ENCODE peak calls at places on chromosomes 12 and 14, in seven cellular contexts. E is HepG2, J is A549, Q is HCT116, V is Panc1, L is SK-N-SH, N is HL-60. H is an unnamed sample.

GRCh38 chr14:21025374-21026151 is 702 bp upstream of the NDRG2 start:
- DNase-seq in J (no peak), L (peak; percentile 63), Q (no peak), V (no peak), N (no peak), E (no peak), H (peak; percentile 85)

GRCh38 chr12:102195826-102196225 is 1.8 kb downstream of the PMCH start:
- DNase-seq in N (no peak), L (no peak), V (no peak), E (no peak), J (no peak), Q (no peak), H (no peak)

GRCh38 chr12:112938751-112939150 is 477 bp downstream of the OAS3 start:
- DNase-seq in L (no peak), E (no peak), Q (no peak), J (peak; percentile 24), V (no peak), N (no peak), H (no peak)

GRCh38 chr12:109927622-109928021 is 27.5 kb downstream of the TCHP start:
- DNase-seq in L (peak; percentile 75), Q (peak; percentile 28), V (peak; percentile 17), J (peak; percentile 78), N (no peak), E (peak; percentile 44), H (peak; percentile 74)

GRCh38 chr14:89041245-89041585 is 216.8 kb downstream of the TTC8 start:
- DNase-seq in N (no peak), J (no peak), E (peak; percentile 93), Q (peak; percentile 27), V (no peak), L (peak; percentile 69), H (no peak)

GRCh38 chr12:51441583-51441982 is 17.0 kb downstream of the SLC4A8 start:
- DNase-seq in J (no peak), L (no peak), Q (no peak), N (no peak), E (no peak), V (no peak), H (no peak)

GRCh38 chr12:2752676-2753371 is 41.9 kb upstream of the FKBP4 start:
- DNase-seq in N (peak; percentile 47), J (peak; percentile 25), Q (peak; percentile 16), L (peak; percentile 76), E (peak; percentile 44), V (no peak), H (peak; percentile 93)

GRCh38 chr14:94136575-94137331 is 7.3 kb upstream of the IFI27L2 start:
- DNase-seq in Q (peak; percentile 78), E (peak; percentile 80), N (peak; percentile 62), J (peak; percentile 74), V (no peak), L (peak; percentile 81), H (peak; percentile 94)

GRCh38 chr14:95046711-95047681 is 110.3 kb downstream of the DICER1 start:
- DNase-seq in J (no peak), N (no peak), L (no peak), Q (no peak), E (no peak), V (no peak), H (no peak)

GRCh38 chr12:12551115-12551514 is 11.5 kb downstream of the DUSP16 start:
- DNase-seq in E (no peak), J (no peak), Q (no peak), V (no peak), L (no peak), N (no peak), H (no peak)

GRCh38 chr14:50795909-50796308 is 35.1 kb downstream of the NIN start:
- DNase-seq in N (no peak), V (no peak), Q (no peak), J (no peak), E (no peak), L (no peak), H (no peak)

GRCh38 chr12:43241971-43242370 is 310.0 kb downstream of the ADAMTS20 start:
- DNase-seq in E (no peak), Q (no peak), V (no peak), J (no peak), N (no peak), L (no peak), H (no peak)

GRCh38 chr12:106840217-106840616 is 65.7 kb downstream of the RIC8B start:
- DNase-seq in Q (no peak), N (no peak), E (peak; percentile 65), V (no peak), J (peak; percentile 25), L (peak; percentile 7), H (peak; percentile 23)

GRCh38 chr14:94717808-94718207 is 52.1 kb downstream of the GSC start:
- DNase-seq in J (no peak), N (no peak), V (no peak), Q (no peak), E (no peak), L (no peak), H (no peak)

GRCh38 chr12:119659289-119659897 is 8.5 kb upstream of the PRKAB1 start:
- DNase-seq in L (peak; percentile 69), N (no peak), J (peak; percentile 52), Q (no peak), E (peak; percentile 46), V (no peak), H (peak; percentile 47)

GRCh38 chr12:90519285-90519684 is 435.7 kb downstream of the CCER1 start:
- DNase-seq in E (no peak), Q (no peak), J (no peak), N (no peak), V (no peak), L (no peak), H (no peak)

GRCh38 chr14:79491161-79491560 is 720.1 kb downstream of the DIO2 start:
- DNase-seq in E (no peak), L (no peak), J (no peak), V (no peak), Q (no peak), N (no peak), H (no peak)

GRCh38 chr14:81516941-81517797 is 16.5 kb downstream of the SEL1L start:
- DNase-seq in J (peak; percentile 7), V (no peak), N (no peak), Q (no peak), E (peak; percentile 83), L (no peak), H (peak; percentile 62)

GRCh38 chr14:24430682-24431568 is 1.2 kb downstream of the KHNYN start:
- DNase-seq in Q (no peak), E (no peak), J (no peak), V (no peak), L (no peak), N (no peak), H (peak; percentile 56)

GRCh38 chr12:118783703-118784102 is 197.6 kb upstream of the SRRM4 start:
- DNase-seq in N (no peak), E (no peak), J (no peak), Q (no peak), L (no peak), V (no peak), H (no peak)

GRCh38 chr12:55816876-55817351 is 610 bp downstream of the SARNP start:
- DNase-seq in N (no peak), J (peak; percentile 57), E (no peak), V (no peak), L (peak; percentile 44), Q (no peak), H (peak; percentile 40)

GRCh38 chr12:110627500-110628195 is 13.7 kb downstream of the TCTN1 start:
- DNase-seq in J (no peak), L (no peak), V (no peak), N (peak; percentile 25), Q (no peak), E (no peak), H (no peak)

GRCh38 chr14:100329233-100330006 is 6.3 kb downstream of the SLC25A47 start:
- DNase-seq in L (no peak), N (no peak), J (no peak), Q (no peak), V (no peak), E (no peak), H (no peak)

GRCh38 chr12:111672822-111673381 is 12.9 kb downstream of the BRAP start:
- DNase-seq in V (no peak), E (no peak), N (no peak), J (no peak), L (no peak), Q (no peak), H (no peak)

GRCh38 chr12:111673503-111673902 is 12.3 kb downstream of the BRAP start:
- DNase-seq in L (peak; percentile 37), Q (peak; percentile 33), J (no peak), N (no peak), E (peak; percentile 31), V (no peak), H (peak; percentile 61)

DNA sequence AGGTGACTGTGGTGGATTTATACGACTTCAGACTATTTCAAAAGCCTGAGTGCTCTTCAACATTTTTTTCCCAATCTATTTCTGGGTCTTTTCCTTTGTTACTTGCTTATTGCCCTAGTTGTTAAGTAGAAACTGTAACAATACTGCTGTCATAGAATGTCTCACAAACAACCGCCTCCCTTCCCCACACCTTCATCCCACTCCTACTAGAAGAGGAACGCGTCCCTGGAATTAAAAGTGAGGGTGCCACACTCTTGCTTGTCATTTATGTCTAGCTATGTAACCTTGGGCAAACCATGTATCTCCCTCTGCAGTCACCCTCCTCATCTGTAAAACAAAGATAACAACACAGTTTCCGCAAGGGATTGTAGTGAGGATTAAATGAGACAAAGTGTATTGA is 8.6 kb downstream of the BRAP start:
- DNase-seq in L (no peak), E (no peak), Q (no peak), N (no peak), J (no peak), V (no peak), H (no peak)
- TF ChIP-seq REST in L (no peak), E (no peak), Q (no peak), N (no peak), J (no peak), V (no peak), H (no peak)

GRCh38 chr14:54730156-54730961 is 163.4 kb downstream of the SAMD4A start:
- DNase-seq in E (no peak), J (no peak), V (no peak), Q (no peak), N (no peak), L (peak; percentile 19), H (no peak)
- H3K4me3 ChIP-seq in E (no peak overlapping the region), J (no peak overlapping the region), V (no peak overlapping the region), Q (no peak overlapping the region), N (no peak overlapping the region), L (no peak overlapping the region), H (no peak overlapping the region)

GRCh38 chr14:103697601-103698379 is 17.5 kb downstream of the XRCC3 start:
- DNase-seq in V (no peak), Q (no peak), L (no peak), N (no peak), J (no peak), E (no peak), H (no peak)

GRCh38 chr14:103696027-103696402 is 19.2 kb downstream of the XRCC3 start:
- DNase-seq in V (no peak), J (no peak), L (peak; percentile 75), N (no peak), Q (no peak), E (no peak), H (no peak)

GRCh38 chr14:103695331-103696026 is 19.8 kb downstream of the XRCC3 start:
- DNase-seq in E (no peak), N (no peak), V (no peak), L (peak; percentile 44), J (no peak), Q (no peak), H (no peak)

GRCh38 chr14:103697196-103697595 is 18.1 kb downstream of the XRCC3 start:
- DNase-seq in L (no peak), N (no peak), J (no peak), V (no peak), Q (no peak), E (no peak), H (no peak)

GRCh38 chr14:103696466-103697071 is 18.7 kb downstream of the XRCC3 start:
- DNase-seq in E (no peak), J (no peak), Q (no peak), N (no peak), V (no peak), L (no peak), H (no peak)
- TF ChIP-seq REST in E (no peak), J (no peak), Q (no peak), N (no peak), V (no peak), L (no peak), H (no peak)

GRCh38 chr12:108896331-108896730 is 16.4 kb downstream of the DAO start:
- DNase-seq in N (no peak), J (no peak), L (no peak), V (no peak), E (no peak), Q (no peak), H (no peak)
- H3K4me3 ChIP-seq in N (no peak overlapping the region), J (no peak overlapping the region), L (no peak overlapping the region), V (no peak overlapping the region), E (no peak overlapping the region), Q (no peak overlapping the region), H (no peak overlapping the region)

H was measured in GM23338.